ENCODE peak calls at places on chromosomes 2 and 18, in five cellular contexts. W, V, L, R and J are unnamed samples.
A peak's percentile ranks its signal among the peaks of the same experiment; 100 is the strongest.

GRCh38 chr18:21265971-21266673 is 24.1 kb downstream of the GREB1L start:
- DNase-seq in W (no peak), R (no peak), L (no peak), V (no peak), J (no peak)

GRCh38 chr2:189142893-189143759 is 36.4 kb downstream of the COL5A2 start:
- DNase-seq in R (no peak), V (no peak), L (peak; percentile 68), W (peak; percentile 68), J (peak; percentile 35)

GRCh38 chr2:203510941-203511305 is 24.2 kb downstream of the RAPH1 start:
- DNase-seq in L (no peak), W (peak; percentile 54), R (no peak), V (no peak), J (no peak)

GRCh38 chr2:48312126-48312525 is 217.8 kb upstream of the STON1 start:
- DNase-seq in W (peak; percentile 61), L (no peak), R (no peak), V (no peak), J (no peak)

GRCh38 chr2:207660994-207661393 is 35.8 kb upstream of the METTL21A start:
- DNase-seq in W (no peak), L (no peak), V (no peak), R (no peak), J (no peak)

GRCh38 chr2:32792416-32792815 is 154.3 kb upstream of the LTBP1 start:
- DNase-seq in R (no peak), V (no peak), W (no peak), L (no peak), J (no peak)

GRCh38 chr2:188965147-188965546 is 9.0 kb upstream of the COL3A1 start:
- DNase-seq in W (no peak), R (no peak), V (no peak), L (no peak), J (no peak)

GRCh38 chr2:33812707-33813106 is 213.6 kb upstream of the FAM98A start:
- DNase-seq in V (no peak), W (peak; percentile 0), R (no peak), L (no peak), J (no peak)

GRCh38 chr2:102485151-102485769 is 12.2 kb downstream of the SLC9A4 start:
- DNase-seq in W (peak; percentile 1), V (no peak), L (no peak), R (no peak), J (no peak)

GRCh38 chr2:160790738-160791137 is 297.1 kb upstream of the RBMS1 start:
- DNase-seq in W (no peak), V (no peak), L (no peak), R (no peak), J (no peak)

GRCh38 chr2:7900593-7900992 is 781.3 kb upstream of the ID2 start:
- DNase-seq in W (peak; percentile 25), V (no peak), L (no peak), R (no peak), J (no peak)

GRCh38 chr2:196431957-196432356 is 207.6 kb upstream of the CCDC150 start:
- DNase-seq in W (peak; percentile 29), V (no peak), L (no peak), R (no peak), J (no peak)

GRCh38 chr2:45938649-45939511 is 287.4 kb downstream of the PRKCE start:
- DNase-seq in R (peak; percentile 93), L (no peak), W (peak; percentile 96), V (peak; percentile 95), J (no peak)

GRCh38 chr18:57956495-57956894 is 87.5 kb upstream of the NEDD4L start:
- DNase-seq in V (no peak), L (no peak), R (no peak), W (no peak), J (no peak)

GRCh38 chr2:142020368-142020767 is 110.4 kb downstream of the LRP1B start:
- DNase-seq in R (no peak), W (no peak), L (no peak), V (no peak), J (no peak)

GRCh38 chr2:15685143-15685542 is 93.5 kb downstream of the DDX1 start:
- DNase-seq in R (no peak), W (no peak), L (no peak), V (no peak), J (no peak)

GRCh38 chr2:195356920-195357440 is 300.0 kb upstream of the SLC39A10 start:
- DNase-seq in W (no peak), R (no peak), L (no peak), V (no peak), J (no peak)

GRCh38 chr2:220224711-220225519 is 597.5 kb downstream of the SLC4A3 start:
- DNase-seq in L (no peak), R (no peak), W (peak; percentile 62), V (no peak), J (no peak)

GRCh38 chr2:223566398-223566797 is 35.8 kb downstream of the SCG2 start:
- DNase-seq in W (no peak), V (no peak), L (no peak), R (no peak), J (no peak)

GRCh38 chr2:98123286-98123685 is 36.3 kb downstream of the VWA3B start:
- DNase-seq in R (no peak), V (no peak), W (no peak), L (peak; percentile 29), J (no peak)

GRCh38 chr2:166413255-166413654 is 37.5 kb upstream of the SCN9A start:
- DNase-seq in V (no peak), L (no peak), R (no peak), W (peak; percentile 61), J (no peak)

GRCh38 chr2:169822036-169822435 is 2.7 kb downstream of the METTL5 start:
- DNase-seq in W (no peak), L (no peak), R (no peak), V (no peak), J (no peak)

GRCh38 chr2:219286436-219287115 is 7.4 kb downstream of the DNAJB2 start:
- DNase-seq in W (peak; percentile 27), V (peak; percentile 93), L (no peak), R (no peak), J (peak; percentile 15)

GRCh38 chr2:165877565-165878550 is 75.7 kb downstream of the TTC21B start:
- DNase-seq in L (peak; percentile 66), R (no peak), W (peak; percentile 74), V (no peak), J (no peak)

GRCh38 chr2:237154050-237154638 is 68.5 kb downstream of the COPS8 start:
- DNase-seq in W (peak; percentile 82), L (peak; percentile 81), R (peak; percentile 42), V (no peak), J (peak; percentile 69)

GRCh38 chr18:80171190-80171872 is 62.3 kb downstream of the ADNP2 start:
- DNase-seq in W (peak; percentile 63), R (no peak), V (no peak), L (peak; percentile 27), J (peak; percentile 79)

GRCh38 chr18:31648966-31649429 is 35.4 kb downstream of the B4GALT6 start:
- DNase-seq in R (peak; percentile 45), L (peak; percentile 91), W (peak; percentile 63), V (no peak), J (peak; percentile 50)

GRCh38 chr2:70942396-70942795 is 6.7 kb downstream of the ATP6V1B1 start:
- DNase-seq in W (no peak), L (no peak), V (no peak), R (no peak), J (no peak)

GRCh38 chr18:70454705-70455322 is 166.0 kb downstream of the SOCS6 start:
- DNase-seq in L (peak; percentile 75), W (peak; percentile 78), R (peak; percentile 74), V (no peak), J (peak; percentile 62)

GRCh38 chr2:118763797-118764196 is 83.7 kb downstream of the EN1 start:
- DNase-seq in W (peak; percentile 16), R (peak; percentile 11), V (no peak), L (no peak), J (no peak)

GRCh38 chr2:224870341-224870740 is 154.2 kb upstream of the CCDC195 start:
- DNase-seq in W (peak; percentile 61), L (no peak), V (no peak), R (no peak), J (no peak)

GRCh38 chr2:48464264-48464663 is 65.7 kb upstream of the STON1 start:
- DNase-seq in W (no peak), L (no peak), V (no peak), R (no peak), J (no peak)

GRCh38 chr2:179796213-179797007 is 65.0 kb downstream of the ZNF385B start:
- DNase-seq in R (no peak), L (no peak), W (no peak), V (no peak), J (no peak)

DNA sequence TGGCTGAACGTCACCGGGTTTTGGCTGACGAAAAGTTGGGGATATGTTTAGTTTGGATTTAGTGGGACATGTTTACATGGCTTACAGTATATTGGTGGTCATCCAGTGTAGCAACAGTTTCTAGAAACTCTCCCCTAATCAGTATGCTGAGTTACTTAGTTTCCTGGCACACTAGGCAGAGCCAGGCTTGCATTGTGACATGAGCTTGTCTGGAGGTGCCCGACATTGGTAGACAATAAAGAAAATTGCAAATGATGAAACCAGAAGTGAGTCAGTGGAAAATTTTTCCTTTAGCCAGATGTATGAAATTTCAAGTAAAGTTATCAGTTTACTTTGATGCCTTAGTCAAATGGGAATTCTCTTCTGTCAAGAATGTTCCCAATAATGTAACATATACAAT is 276.1 kb downstream of the RDH14 start:
- DNase-seq in W (no peak), L (no peak), V (no peak), R (no peak), J (no peak)
- TF ChIP-seq CTCF in W (no peak), L (no peak), V (no peak), R (no peak), J (no peak)

GRCh38 chr2:67322361-67323001 is 74.7 kb upstream of the ETAA1 start:
- DNase-seq in W (peak; percentile 61), R (peak; percentile 33), V (peak; percentile 45), L (peak; percentile 5), J (no peak)
- TF ChIP-seq CTCF in W (peak; percentile 48), R (peak; percentile 72), V (peak; percentile 92), L (no peak), J (no peak)

GRCh38 chr18:42072407-42072806 is 117.4 kb downstream of the PIK3C3 start:
- DNase-seq in V (no peak), R (no peak), L (no peak), W (no peak), J (no peak)
- TF ChIP-seq CTCF in V (peak; percentile 7), R (no peak), L (no peak), W (peak; percentile 11), J (no peak)

GRCh38 chr2:233404227-233404626 is 49.9 kb downstream of the DGKD start:
- DNase-seq in R (no peak), V (no peak), W (peak; percentile 43), L (peak; percentile 74), J (peak; percentile 69)
- TF ChIP-seq CTCF in R (peak; percentile 95), V (peak; percentile 72), W (peak; percentile 67), L (peak; percentile 82), J (peak; percentile 64)

DNA sequence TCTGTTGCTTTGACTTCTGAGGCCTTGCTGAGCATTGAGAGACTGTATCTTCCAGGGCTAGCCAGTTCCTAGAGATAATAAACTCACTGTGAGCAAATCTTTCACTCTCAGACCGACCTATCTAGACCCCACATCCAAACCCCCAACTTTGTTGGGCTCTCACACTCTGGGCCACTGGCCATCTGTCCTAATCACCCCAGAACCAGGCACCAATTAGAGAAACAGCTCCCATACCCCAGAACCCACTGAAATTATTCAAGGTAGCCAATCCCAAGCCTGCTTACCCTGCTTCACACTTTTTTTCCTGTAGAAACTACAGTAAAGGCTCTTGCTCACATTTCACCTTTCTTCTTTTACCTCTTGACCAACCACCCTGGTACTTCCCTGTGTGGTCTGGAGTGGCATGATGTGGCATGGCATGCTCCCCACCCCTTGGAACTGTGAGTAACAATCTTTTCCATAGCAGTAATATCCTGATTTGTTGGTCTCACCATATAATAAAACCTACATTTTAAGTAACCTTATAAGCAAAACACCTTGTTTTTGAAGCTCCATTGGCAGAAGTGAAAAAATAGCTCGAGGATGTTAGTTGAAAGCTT is 55.2 kb downstream of the ANKRD12 start:
- DNase-seq in W (no peak), V (no peak), L (no peak), R (no peak), J (no peak)
- TF ChIP-seq CTCF in W (no peak), V (no peak), L (no peak), R (no peak), J (no peak)